ENCODE peak calls at places on chromosome 10, in nine cellular contexts. T is sigmoid colon, G is stomach, H is K562, O is SK-N-SH, R is A549, K is transverse colon, U is HepG2, N is esophagus muscularis mucosa. F is an unnamed sample. For H3K4me1, the result is how much of the 10 kb centered on the place peaks cover.

GRCh38 chr10:28554952-28555351 is 22.0 kb downstream of the WAC start:
- DNase-seq in T (no peak), G (no peak), H (no peak), O (no peak), R (no peak), K (no peak), U (no peak), N (no peak), F (no peak)

GRCh38 chr10:47305566-47305965 is 5.6 kb downstream of the GDF10 start:
- DNase-seq in T (no peak), G (no peak), H (no peak), O (no peak), R (no peak), K (no peak), U (no peak), N (no peak), F (no peak)

GRCh38 chr10:120457431-120458172 is 575 bp downstream of the PLPP4 start:
- DNase-seq in T (no peak), G (no peak), H (no peak), O (no peak), R (no peak), K (no peak), U (no peak), N (peak), F (peak)

GRCh38 chr10:126062132-126063032 is 166.0 kb downstream of the FANK1 start:
- DNase-seq in T (peak), G (peak), H (no peak), O (no peak), R (peak), K (peak), U (no peak), N (no peak), F (no peak)

GRCh38 chr10:930415-931325 is 835 bp downstream of the LARP4B start:
- DNase-seq in T (peak), G (peak), H (peak), O (peak), R (peak), K (peak), U (peak), N (no peak), F (peak)

GRCh38 chr10:123587110-123587509 is 79.0 kb upstream of the GPR26 start:
- DNase-seq in T (no peak), G (no peak), H (no peak), O (no peak), R (no peak), K (no peak), U (no peak), N (no peak), F (no peak)

GRCh38 chr10:80613466-80613865 is 75.8 kb downstream of the SH2D4B start:
- DNase-seq in T (no peak), G (no peak), H (no peak), O (no peak), R (no peak), K (no peak), U (no peak), N (no peak), F (no peak)

GRCh38 chr10:44393834-44394547 is 9.1 kb upstream of the CXCL12 start:
- DNase-seq in T (no peak), G (no peak), H (no peak), O (no peak), R (no peak), K (no peak), U (no peak), N (peak), F (peak)

GRCh38 chr10:47370878-47371277 is 13.2 kb downstream of the ZNF488 start:
- DNase-seq in T (no peak), G (peak), H (no peak), O (peak), R (no peak), K (no peak), U (no peak), N (no peak), F (no peak)

GRCh38 chr10:90871279-90871760 is 454 bp upstream of the RPP30 start:
- DNase-seq in T (no peak), G (no peak), H (peak), O (peak), R (peak), K (peak), U (peak), N (no peak), F (peak)

GRCh38 chr10:62728479-62728878 is 76.0 kb upstream of the ADO start:
- DNase-seq in T (no peak), G (no peak), H (no peak), O (no peak), R (no peak), K (no peak), U (no peak), N (no peak), F (no peak)

GRCh38 chr10:71600856-71601255 is 118.7 kb downstream of the C10orf105 start:
- DNase-seq in T (no peak), G (no peak), H (no peak), O (no peak), R (no peak), K (no peak), U (no peak), N (no peak), F (no peak)

GRCh38 chr10:63166742-63167258 is 33.7 kb downstream of the NRBF2 start:
- DNase-seq in T (no peak), G (no peak), H (peak), O (peak), R (peak), K (no peak), U (peak), N (no peak), F (no peak)

GRCh38 chr10:14699482-14699881 is 75.2 kb downstream of the FAM107B start:
- DNase-seq in T (no peak), G (no peak), H (no peak), O (no peak), R (no peak), K (no peak), U (no peak), N (no peak), F (no peak)

GRCh38 chr10:46283217-46283944 is 3.4 kb upstream of the ANTXRL start:
- DNase-seq in T (no peak), G (peak), H (no peak), O (no peak), R (no peak), K (peak), U (no peak), N (no peak), F (no peak)

GRCh38 chr10:117163061-117163953 is 25.2 kb upstream of the VAX1 start:
- DNase-seq in T (no peak), G (no peak), H (peak), O (peak), R (peak), K (no peak), U (no peak), N (no peak), F (peak)

GRCh38 chr10:103975169-103975568 is 8.2 kb downstream of the SLK start:
- DNase-seq in T (no peak), G (no peak), H (no peak), O (no peak), R (no peak), K (no peak), U (no peak), N (no peak), F (no peak)

GRCh38 chr10:26474062-26474461 is 35.9 kb downstream of the APBB1IP start:
- DNase-seq in T (no peak), G (no peak), H (no peak), O (no peak), R (no peak), K (no peak), U (no peak), N (no peak), F (no peak)

GRCh38 chr10:102654566-102654965 is 10.3 kb downstream of the TRIM8 start:
- DNase-seq in T (no peak), G (no peak), H (no peak), O (no peak), R (no peak), K (no peak), U (no peak), N (no peak), F (no peak)

GRCh38 chr10:69086131-69086530 is 1.8 kb upstream of the SRGN start:
- DNase-seq in T (no peak), G (no peak), H (no peak), O (no peak), R (no peak), K (no peak), U (no peak), N (no peak), F (no peak)

GRCh38 chr10:34906021-34906965 is 91.2 kb upstream of the PARD3 start:
- DNase-seq in T (peak), G (no peak), H (no peak), O (peak), R (no peak), K (no peak), U (peak), N (no peak), F (peak)

GRCh38 chr10:14356921-14357320 is 26.2 kb upstream of the FRMD4A start:
- DNase-seq in T (no peak), G (no peak), H (no peak), O (no peak), R (no peak), K (no peak), U (no peak), N (peak), F (no peak)

GRCh38 chr10:105538933-105539332 is 897.8 kb downstream of the SORCS3 start:
- DNase-seq in T (no peak), G (no peak), H (no peak), O (no peak), R (no peak), K (no peak), U (no peak), N (no peak), F (no peak)

GRCh38 chr10:97336942-97337719 is 2.6 kb upstream of the FRAT2 start:
- DNase-seq in T (no peak), G (peak), H (no peak), O (no peak), R (no peak), K (peak), U (no peak), N (no peak), F (peak)

GRCh38 chr10:6647811-6648526 is 67.9 kb upstream of the PRKCQ start:
- DNase-seq in T (no peak), G (peak), H (peak), O (peak), R (peak), K (peak), U (peak), N (no peak), F (peak)

GRCh38 chr10:49253340-49253739 is 45.6 kb upstream of the C10orf71 start:
- DNase-seq in T (no peak), G (no peak), H (no peak), O (no peak), R (no peak), K (no peak), U (no peak), N (no peak), F (no peak)

GRCh38 chr10:74738985-74739567 is 87.3 kb upstream of the KAT6B start:
- DNase-seq in T (no peak), G (no peak), H (no peak), O (no peak), R (no peak), K (peak), U (peak), N (peak), F (peak)

GRCh38 chr10:514137-514671 is 175.3 kb downstream of the DIP2C start:
- DNase-seq in T (peak), G (peak), H (no peak), O (no peak), R (no peak), K (no peak), U (peak), N (no peak), F (no peak)

GRCh38 chr10:45374451-45375052 is 536 bp downstream of the ALOX5 start:
- DNase-seq in T (no peak), G (no peak), H (peak), O (no peak), R (no peak), K (no peak), U (no peak), N (no peak), F (no peak)

GRCh38 chr10:52688906-52689305 is 83.7 kb downstream of the MBL2 start:
- DNase-seq in T (no peak), G (no peak), H (no peak), O (no peak), R (no peak), K (no peak), U (no peak), N (no peak), F (no peak)

GRCh38 chr10:121851791-121852190 is 76.0 kb downstream of the ATE1 start:
- DNase-seq in T (no peak), G (no peak), H (no peak), O (no peak), R (no peak), K (no peak), U (no peak), N (no peak), F (no peak)

GRCh38 chr10:123557366-123558108 is 108.6 kb upstream of the GPR26 start:
- DNase-seq in T (peak), G (no peak), H (no peak), O (no peak), R (no peak), K (no peak), U (no peak), N (no peak), F (no peak)

GRCh38 chr10:121309164-121309563 is 289.1 kb downstream of the FGFR2 start:
- DNase-seq in T (no peak), G (no peak), H (no peak), O (no peak), R (no peak), K (no peak), U (no peak), N (no peak), F (no peak)

GRCh38 chr10:34386911-34387310 is 428.2 kb downstream of the PARD3 start:
- DNase-seq in T (no peak), G (no peak), H (no peak), O (no peak), R (no peak), K (no peak), U (no peak), N (no peak), F (no peak)

GRCh38 chr10:98088186-98088971 is 46.1 kb upstream of the R3HCC1L start:
- DNase-seq in T (no peak), G (no peak), H (no peak), O (no peak), R (no peak), K (no peak), U (no peak), N (no peak), F (no peak)

GRCh38 chr10:132897516-132898381 is 44.6 kb downstream of the CFAP46 start:
- DNase-seq in T (peak), G (no peak), H (no peak), O (peak), R (no peak), K (no peak), U (no peak), N (no peak), F (peak)

DNA sequence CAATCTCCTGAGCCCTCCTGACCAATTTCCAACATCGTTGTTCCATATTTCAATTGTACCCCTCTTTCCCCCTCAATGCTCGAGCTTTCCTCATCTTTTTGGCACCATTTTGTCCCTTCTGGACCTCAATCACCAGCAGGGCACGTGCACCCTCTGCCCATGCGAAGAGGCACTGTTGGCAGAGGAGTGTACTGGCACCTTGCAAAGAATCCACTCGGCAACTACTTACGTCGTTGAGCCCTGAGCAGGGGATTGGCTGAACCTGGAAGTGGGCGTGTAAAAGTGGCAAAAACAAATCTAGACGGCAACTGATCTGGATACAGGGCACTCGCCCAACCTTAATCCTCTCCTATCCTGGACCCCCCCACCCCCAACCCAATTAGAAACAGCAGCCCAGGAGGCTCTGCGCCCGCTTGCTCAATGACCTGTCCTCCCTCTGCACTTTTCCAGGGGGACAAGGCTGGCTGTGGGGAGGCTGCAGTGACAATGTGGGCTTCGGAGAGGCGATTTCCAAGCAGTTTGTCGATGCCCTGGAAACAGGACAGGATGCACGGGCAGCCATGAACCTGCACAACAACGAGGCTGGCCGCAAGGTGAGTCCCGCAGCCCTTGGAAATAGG is 18.8 kb downstream of the WNT8B start:
- DNase-seq in T (peak), G (peak), H (peak), O (peak), R (peak), K (peak), U (peak), N (peak), F (peak)
- H3K4me3 ChIP-seq in T (no peak), G (peak), H (no peak), O (peak), R (peak), K (peak), U (peak), N (peak), F (no peak)

GRCh38 chr10:124654686-124655085 is 89.5 kb downstream of the FAM53B start:
- DNase-seq in T (no peak), G (no peak), H (no peak), O (no peak), R (no peak), K (no peak), U (no peak), N (no peak), F (no peak)
- H3K4me1 ChIP-seq in T (under half), G (half or more), H (under half), O (under half), R (under half), K (under half), U (under half), N (half or more), F (half or more)

GRCh38 chr10:113916053-113916452 is 61.6 kb downstream of the NHLRC2 start:
- DNase-seq in T (no peak), G (no peak), H (no peak), O (no peak), R (no peak), K (no peak), U (no peak), N (no peak), F (no peak)
- TF ChIP-seq EP300 in T (no peak), G (no peak), H (no peak), O (no peak), R (no peak), K (no peak), U (no peak), N (no peak), F (no peak)

GRCh38 chr10:92569071-92569470 is 4.8 kb downstream of the IDE start:
- DNase-seq in T (no peak), G (no peak), H (no peak), O (no peak), R (no peak), K (no peak), U (no peak), N (no peak), F (no peak)
- H3K4me3 ChIP-seq in T (no peak), G (no peak), H (no peak), O (no peak), R (no peak), K (no peak), U (no peak), N (no peak), F (no peak)